ENCODE peak calls at places on chromosomes 12 and 14, in eight cellular contexts. One of them, this sample, is unnamed.
A peak's percentile ranks its signal among the peaks of the same experiment; 100 is the strongest.

GRCh38 chr12:59580050-59580449 is 15.8 kb upstream of the SLC16A7 start:
- DNase-seq in Kasumi-1: no peak
- DNase-seq in activated T-cell treated with anti-CD3 and anti-CD28 coated beads, Interleukin-2, amount 50 U/mL, for 24 hours: no peak
- DNase-seq in NCI-H1092: no peak
- DNase-seq in neural progenitor cell: no peak
- DNase-seq in cerebellar cortex: no peak
- DNase-seq in NCI-H774: no peak
- DNase-seq in NCI-H748 treated with DMSO at 0.1 percent for 48 hours: no peak
- DNase-seq in this sample: no peak

GRCh38 chr12:86724716-86725115 is 468.5 kb upstream of the MGAT4C start:
- DNase-seq in Kasumi-1: no peak
- DNase-seq in activated T-cell treated with anti-CD3 and anti-CD28 coated beads, Interleukin-2, amount 50 U/mL, for 24 hours: no peak
- DNase-seq in NCI-H1092: no peak
- DNase-seq in neural progenitor cell: no peak
- DNase-seq in cerebellar cortex: no peak
- DNase-seq in NCI-H774: no peak
- DNase-seq in NCI-H748 treated with DMSO at 0.1 percent for 48 hours: no peak
- DNase-seq in this sample: no peak

GRCh38 chr14:25049559-25050493 is at the start of gene STXBP6:
- DNase-seq in Kasumi-1: peak; percentile 59
- DNase-seq in activated T-cell treated with anti-CD3 and anti-CD28 coated beads, Interleukin-2, amount 50 U/mL, for 24 hours: peak; percentile 38
- DNase-seq in NCI-H1092: peak; percentile 61
- DNase-seq in neural progenitor cell: peak; percentile 92
- DNase-seq in cerebellar cortex: no peak
- DNase-seq in NCI-H774: peak; percentile 76
- DNase-seq in NCI-H748 treated with DMSO at 0.1 percent for 48 hours: peak; percentile 32
- DNase-seq in this sample: peak; percentile 10

GRCh38 chr12:70648831-70649230 is 11.6 kb upstream of the PTPRB start:
- DNase-seq in Kasumi-1: no peak
- DNase-seq in activated T-cell treated with anti-CD3 and anti-CD28 coated beads, Interleukin-2, amount 50 U/mL, for 24 hours: no peak
- DNase-seq in NCI-H1092: no peak
- DNase-seq in neural progenitor cell: no peak
- DNase-seq in cerebellar cortex: peak; percentile 44
- DNase-seq in NCI-H774: no peak
- DNase-seq in NCI-H748 treated with DMSO at 0.1 percent for 48 hours: no peak
- DNase-seq in this sample: no peak

GRCh38 chr14:100104523-100105300 is 39.5 kb downstream of the EVL start:
- DNase-seq in Kasumi-1: no peak
- DNase-seq in activated T-cell treated with anti-CD3 and anti-CD28 coated beads, Interleukin-2, amount 50 U/mL, for 24 hours: no peak
- DNase-seq in NCI-H1092: no peak
- DNase-seq in neural progenitor cell: no peak
- DNase-seq in cerebellar cortex: no peak
- DNase-seq in NCI-H774: no peak
- DNase-seq in NCI-H748 treated with DMSO at 0.1 percent for 48 hours: no peak
- DNase-seq in this sample: no peak

GRCh38 chr12:29992366-29992765 is 208.6 kb upstream of the TMTC1 start:
- DNase-seq in Kasumi-1: no peak
- DNase-seq in activated T-cell treated with anti-CD3 and anti-CD28 coated beads, Interleukin-2, amount 50 U/mL, for 24 hours: no peak
- DNase-seq in NCI-H1092: no peak
- DNase-seq in neural progenitor cell: no peak
- DNase-seq in cerebellar cortex: no peak
- DNase-seq in NCI-H774: no peak
- DNase-seq in NCI-H748 treated with DMSO at 0.1 percent for 48 hours: no peak
- DNase-seq in this sample: no peak

GRCh38 chr12:3127832-3128231 is 50.7 kb downstream of the TSPAN9 start:
- DNase-seq in Kasumi-1: no peak
- DNase-seq in activated T-cell treated with anti-CD3 and anti-CD28 coated beads, Interleukin-2, amount 50 U/mL, for 24 hours: no peak
- DNase-seq in NCI-H1092: no peak
- DNase-seq in neural progenitor cell: no peak
- DNase-seq in cerebellar cortex: no peak
- DNase-seq in NCI-H774: no peak
- DNase-seq in NCI-H748 treated with DMSO at 0.1 percent for 48 hours: no peak
- DNase-seq in this sample: no peak

GRCh38 chr12:54398218-54398617 is 13.7 kb upstream of the ZNF385A start:
- DNase-seq in Kasumi-1: no peak
- DNase-seq in activated T-cell treated with anti-CD3 and anti-CD28 coated beads, Interleukin-2, amount 50 U/mL, for 24 hours: no peak
- DNase-seq in NCI-H1092: no peak
- DNase-seq in neural progenitor cell: no peak
- DNase-seq in cerebellar cortex: no peak
- DNase-seq in NCI-H774: no peak
- DNase-seq in NCI-H748 treated with DMSO at 0.1 percent for 48 hours: no peak
- DNase-seq in this sample: no peak

GRCh38 chr12:94603434-94604068 is 46.8 kb downstream of the TMCC3 start:
- DNase-seq in Kasumi-1: no peak
- DNase-seq in activated T-cell treated with anti-CD3 and anti-CD28 coated beads, Interleukin-2, amount 50 U/mL, for 24 hours: peak; percentile 59
- DNase-seq in NCI-H1092: no peak
- DNase-seq in neural progenitor cell: peak; percentile 22
- DNase-seq in cerebellar cortex: no peak
- DNase-seq in NCI-H774: no peak
- DNase-seq in NCI-H748 treated with DMSO at 0.1 percent for 48 hours: peak; percentile 25
- DNase-seq in this sample: peak; percentile 48

GRCh38 chr12:131911851-131912525 is 17.1 kb upstream of the PUS1 start:
- DNase-seq in Kasumi-1: no peak
- DNase-seq in activated T-cell treated with anti-CD3 and anti-CD28 coated beads, Interleukin-2, amount 50 U/mL, for 24 hours: no peak
- DNase-seq in NCI-H1092: no peak
- DNase-seq in neural progenitor cell: no peak
- DNase-seq in cerebellar cortex: no peak
- DNase-seq in NCI-H774: no peak
- DNase-seq in NCI-H748 treated with DMSO at 0.1 percent for 48 hours: no peak
- DNase-seq in this sample: no peak

GRCh38 chr12:90854136-90854689 is 100.8 kb downstream of the CCER1 start:
- DNase-seq in Kasumi-1: peak; percentile 54
- DNase-seq in activated T-cell treated with anti-CD3 and anti-CD28 coated beads, Interleukin-2, amount 50 U/mL, for 24 hours: no peak
- DNase-seq in NCI-H1092: peak; percentile 16
- DNase-seq in neural progenitor cell: peak; percentile 75
- DNase-seq in cerebellar cortex: peak; percentile 70
- DNase-seq in NCI-H774: peak; percentile 48
- DNase-seq in NCI-H748 treated with DMSO at 0.1 percent for 48 hours: peak; percentile 49
- DNase-seq in this sample: peak; percentile 61

GRCh38 chr12:53101931-53102781 is 1.1 kb upstream of the SOAT2 start:
- DNase-seq in Kasumi-1: peak; percentile 14
- DNase-seq in activated T-cell treated with anti-CD3 and anti-CD28 coated beads, Interleukin-2, amount 50 U/mL, for 24 hours: no peak
- DNase-seq in NCI-H1092: no peak
- DNase-seq in neural progenitor cell: no peak
- DNase-seq in cerebellar cortex: no peak
- DNase-seq in NCI-H774: no peak
- DNase-seq in NCI-H748 treated with DMSO at 0.1 percent for 48 hours: no peak
- DNase-seq in this sample: no peak

GRCh38 chr14:106846218-106846617 is 1319.8 kb downstream of the TMEM121 start:
- DNase-seq in Kasumi-1: no peak
- DNase-seq in activated T-cell treated with anti-CD3 and anti-CD28 coated beads, Interleukin-2, amount 50 U/mL, for 24 hours: no peak
- DNase-seq in NCI-H1092: no peak
- DNase-seq in neural progenitor cell: no peak
- DNase-seq in cerebellar cortex: no peak
- DNase-seq in NCI-H774: no peak
- DNase-seq in NCI-H748 treated with DMSO at 0.1 percent for 48 hours: no peak
- DNase-seq in this sample: peak; percentile 25

GRCh38 chr14:77375973-77376372 is 921 bp downstream of the TMED8 start:
- DNase-seq in Kasumi-1: no peak
- DNase-seq in activated T-cell treated with anti-CD3 and anti-CD28 coated beads, Interleukin-2, amount 50 U/mL, for 24 hours: no peak
- DNase-seq in NCI-H1092: no peak
- DNase-seq in neural progenitor cell: no peak
- DNase-seq in cerebellar cortex: peak; percentile 11
- DNase-seq in NCI-H774: no peak
- DNase-seq in NCI-H748 treated with DMSO at 0.1 percent for 48 hours: no peak
- DNase-seq in this sample: peak; percentile 7

GRCh38 chr14:89004195-89004594 is 179.7 kb downstream of the TTC8 start:
- DNase-seq in Kasumi-1: no peak
- DNase-seq in activated T-cell treated with anti-CD3 and anti-CD28 coated beads, Interleukin-2, amount 50 U/mL, for 24 hours: no peak
- DNase-seq in NCI-H1092: no peak
- DNase-seq in neural progenitor cell: no peak
- DNase-seq in cerebellar cortex: no peak
- DNase-seq in NCI-H774: no peak
- DNase-seq in NCI-H748 treated with DMSO at 0.1 percent for 48 hours: no peak
- DNase-seq in this sample: peak; percentile 27

GRCh38 chr14:74793506-74794155 is 30.5 kb downstream of the YLPM1 start:
- DNase-seq in Kasumi-1: peak; percentile 16
- DNase-seq in activated T-cell treated with anti-CD3 and anti-CD28 coated beads, Interleukin-2, amount 50 U/mL, for 24 hours: no peak
- DNase-seq in NCI-H1092: no peak
- DNase-seq in neural progenitor cell: peak; percentile 27
- DNase-seq in cerebellar cortex: no peak
- DNase-seq in NCI-H774: no peak
- DNase-seq in NCI-H748 treated with DMSO at 0.1 percent for 48 hours: no peak
- DNase-seq in this sample: peak; percentile 75

GRCh38 chr12:124620606-124621295 is 53.3 kb upstream of the NCOR2 start:
- DNase-seq in Kasumi-1: no peak
- DNase-seq in activated T-cell treated with anti-CD3 and anti-CD28 coated beads, Interleukin-2, amount 50 U/mL, for 24 hours: no peak
- DNase-seq in NCI-H1092: no peak
- DNase-seq in neural progenitor cell: no peak
- DNase-seq in cerebellar cortex: no peak
- DNase-seq in NCI-H774: no peak
- DNase-seq in NCI-H748 treated with DMSO at 0.1 percent for 48 hours: no peak
- DNase-seq in this sample: no peak

GRCh38 chr12:43501705-43502104 is 50.3 kb downstream of the ADAMTS20 start:
- DNase-seq in Kasumi-1: peak; percentile 67
- DNase-seq in activated T-cell treated with anti-CD3 and anti-CD28 coated beads, Interleukin-2, amount 50 U/mL, for 24 hours: no peak
- DNase-seq in NCI-H1092: no peak
- DNase-seq in neural progenitor cell: peak; percentile 27
- DNase-seq in cerebellar cortex: peak; percentile 6
- DNase-seq in NCI-H774: no peak
- DNase-seq in NCI-H748 treated with DMSO at 0.1 percent for 48 hours: peak; percentile 13
- DNase-seq in this sample: peak; percentile 78

GRCh38 chr12:108333898-108334699 is 5.0 kb downstream of the CMKLR1 start:
- DNase-seq in Kasumi-1: no peak
- DNase-seq in activated T-cell treated with anti-CD3 and anti-CD28 coated beads, Interleukin-2, amount 50 U/mL, for 24 hours: no peak
- DNase-seq in NCI-H1092: no peak
- DNase-seq in neural progenitor cell: no peak
- DNase-seq in cerebellar cortex: peak; percentile 20
- DNase-seq in NCI-H774: no peak
- DNase-seq in NCI-H748 treated with DMSO at 0.1 percent for 48 hours: no peak
- DNase-seq in this sample: no peak

GRCh38 chr12:100499416-100499815 is 25.8 kb downstream of the NR1H4 start:
- DNase-seq in Kasumi-1: no peak
- DNase-seq in activated T-cell treated with anti-CD3 and anti-CD28 coated beads, Interleukin-2, amount 50 U/mL, for 24 hours: no peak
- DNase-seq in NCI-H1092: no peak
- DNase-seq in neural progenitor cell: no peak
- DNase-seq in cerebellar cortex: no peak
- DNase-seq in NCI-H774: no peak
- DNase-seq in NCI-H748 treated with DMSO at 0.1 percent for 48 hours: no peak
- DNase-seq in this sample: no peak

GRCh38 chr12:110687770-110688169 is 1.1 kb downstream of the HVCN1 start:
- DNase-seq in Kasumi-1: no peak
- DNase-seq in activated T-cell treated with anti-CD3 and anti-CD28 coated beads, Interleukin-2, amount 50 U/mL, for 24 hours: no peak
- DNase-seq in NCI-H1092: no peak
- DNase-seq in neural progenitor cell: no peak
- DNase-seq in cerebellar cortex: no peak
- DNase-seq in NCI-H774: no peak
- DNase-seq in NCI-H748 treated with DMSO at 0.1 percent for 48 hours: no peak
- DNase-seq in this sample: peak; percentile 29

GRCh38 chr12:31315089-31315725 is 10.7 kb downstream of the SINHCAF start:
- DNase-seq in Kasumi-1: no peak
- DNase-seq in activated T-cell treated with anti-CD3 and anti-CD28 coated beads, Interleukin-2, amount 50 U/mL, for 24 hours: no peak
- DNase-seq in NCI-H1092: no peak
- DNase-seq in neural progenitor cell: no peak
- DNase-seq in cerebellar cortex: no peak
- DNase-seq in NCI-H774: no peak
- DNase-seq in NCI-H748 treated with DMSO at 0.1 percent for 48 hours: no peak
- DNase-seq in this sample: no peak

GRCh38 chr14:77991128-77991772 is 178.9 kb upstream of the NRXN3 start:
- DNase-seq in Kasumi-1: no peak
- DNase-seq in activated T-cell treated with anti-CD3 and anti-CD28 coated beads, Interleukin-2, amount 50 U/mL, for 24 hours: no peak
- DNase-seq in NCI-H1092: no peak
- DNase-seq in neural progenitor cell: peak; percentile 23
- DNase-seq in cerebellar cortex: no peak
- DNase-seq in NCI-H774: no peak
- DNase-seq in NCI-H748 treated with DMSO at 0.1 percent for 48 hours: no peak
- DNase-seq in this sample: peak; percentile 52

GRCh38 chr12:12560587-12561304 is 1.9 kb downstream of the DUSP16 start:
- DNase-seq in Kasumi-1: peak; percentile 12
- DNase-seq in activated T-cell treated with anti-CD3 and anti-CD28 coated beads, Interleukin-2, amount 50 U/mL, for 24 hours: peak; percentile 50
- DNase-seq in NCI-H1092: no peak
- DNase-seq in neural progenitor cell: peak; percentile 25
- DNase-seq in cerebellar cortex: peak; percentile 75
- DNase-seq in NCI-H774: peak; percentile 27
- DNase-seq in NCI-H748 treated with DMSO at 0.1 percent for 48 hours: peak; percentile 27
- DNase-seq in this sample: peak; percentile 75